ENCODE peak calls at places on chromosomes 11 and 22, in four cellular contexts. One of them, this sample, is unnamed.

GRCh38 chr11:91163619-91164451 is 941.0 kb upstream of the CHORDC1 start:
- DNase-seq in gastrocnemius medialis: no peak
- DNase-seq in lower lobe of right lung: peak; percentile 8
- DNase-seq in A549: peak; percentile 44
- DNase-seq in this sample: no peak

GRCh38 chr11:2421996-2422395 is 21.4 kb downstream of the TSSC4 start:
- DNase-seq in A549: no peak
- DNase-seq in lower lobe of right lung: no peak
- DNase-seq in gastrocnemius medialis: no peak
- DNase-seq in this sample: no peak

GRCh38 chr11:117646419-117646818 is 150.6 kb downstream of the DSCAML1 start:
- DNase-seq in lower lobe of right lung: no peak
- DNase-seq in gastrocnemius medialis: no peak
- DNase-seq in A549: no peak
- DNase-seq in this sample: no peak

GRCh38 chr11:16356751-16357365 is 512 bp upstream of the SOX6 start:
- DNase-seq in A549: no peak
- DNase-seq in gastrocnemius medialis: no peak
- DNase-seq in lower lobe of right lung: no peak
- DNase-seq in this sample: no peak

GRCh38 chr11:3808846-3809623 is 675 bp downstream of the PGAP2 start:
- DNase-seq in gastrocnemius medialis: peak; percentile 29
- DNase-seq in lower lobe of right lung: no peak
- DNase-seq in A549: peak; percentile 81
- DNase-seq in this sample: peak; percentile 76

GRCh38 chr22:24834845-24835570 is 29.0 kb downstream of the SGSM1 start:
- DNase-seq in A549: peak; percentile 39
- DNase-seq in gastrocnemius medialis: no peak
- DNase-seq in lower lobe of right lung: no peak
- DNase-seq in this sample: no peak

GRCh38 chr11:43803766-43804165 is 76.9 kb upstream of the ALKBH3 start:
- DNase-seq in gastrocnemius medialis: no peak
- DNase-seq in lower lobe of right lung: no peak
- DNase-seq in A549: no peak
- DNase-seq in this sample: peak; percentile 5

GRCh38 chr11:62757846-62758788 is 3.3 kb upstream of the POLR2G start:
- DNase-seq in gastrocnemius medialis: no peak
- DNase-seq in A549: no peak
- DNase-seq in lower lobe of right lung: no peak
- DNase-seq in this sample: no peak

GRCh38 chr11:117195208-117195607 is 4.0 kb upstream of the TAGLN start:
- DNase-seq in A549: no peak
- DNase-seq in gastrocnemius medialis: no peak
- DNase-seq in lower lobe of right lung: peak; percentile 43
- DNase-seq in this sample: no peak

GRCh38 chr11:47415949-47416472 is 7.6 kb downstream of the SLC39A13 start:
- DNase-seq in lower lobe of right lung: peak; percentile 92
- DNase-seq in A549: peak; percentile 37
- DNase-seq in gastrocnemius medialis: peak; percentile 74
- DNase-seq in this sample: peak; percentile 98

GRCh38 chr22:29275167-29275566 is 7.1 kb downstream of the EWSR1 start:
- DNase-seq in lower lobe of right lung: no peak
- DNase-seq in A549: no peak
- DNase-seq in gastrocnemius medialis: no peak
- DNase-seq in this sample: no peak

GRCh38 chr11:46351148-46351547 is 3.9 kb downstream of the DGKZ start:
- DNase-seq in lower lobe of right lung: no peak
- DNase-seq in A549: no peak
- DNase-seq in gastrocnemius medialis: no peak
- DNase-seq in this sample: no peak

GRCh38 chr11:46352063-46352841 is 5.0 kb downstream of the DGKZ start:
- DNase-seq in gastrocnemius medialis: peak; percentile 46
- DNase-seq in lower lobe of right lung: no peak
- DNase-seq in A549: peak; percentile 46
- DNase-seq in this sample: no peak

GRCh38 chr11:46351606-46352005 is 4.3 kb downstream of the DGKZ start:
- DNase-seq in A549: no peak
- DNase-seq in gastrocnemius medialis: no peak
- DNase-seq in lower lobe of right lung: no peak
- DNase-seq in this sample: no peak

GRCh38 chr11:46348986-46349401 is 1.7 kb downstream of the DGKZ start:
- DNase-seq in gastrocnemius medialis: no peak
- DNase-seq in A549: no peak
- DNase-seq in lower lobe of right lung: no peak
- DNase-seq in this sample: no peak

GRCh38 chr11:46350695-46351094 is 3.4 kb downstream of the DGKZ start:
- DNase-seq in lower lobe of right lung: no peak
- DNase-seq in A549: no peak
- DNase-seq in gastrocnemius medialis: no peak
- DNase-seq in this sample: no peak
- H3K4me1 ChIP-seq in lower lobe of right lung: peaks cover 70% of the 10 kb centered on the region
- H3K4me1 ChIP-seq in A549: peaks cover 16% of the 10 kb centered on the region
- H3K4me1 ChIP-seq in gastrocnemius medialis: peaks cover 23% of the 10 kb centered on the region
- H3K4me1 ChIP-seq in this sample: peaks cover 21% of the 10 kb centered on the region

GRCh38 chr22:19663286-19663815 is 51.0 kb upstream of the SEPTIN5 start:
- DNase-seq in A549: no peak
- DNase-seq in lower lobe of right lung: peak; percentile 69
- DNase-seq in gastrocnemius medialis: no peak
- DNase-seq in this sample: peak; percentile 37
- H3K27ac ChIP-seq in A549: peak overlapping the region; percentile 33
- H3K27ac ChIP-seq in lower lobe of right lung: no peak overlapping the region
- H3K27ac ChIP-seq in gastrocnemius medialis: no peak overlapping the region
- H3K27ac ChIP-seq in this sample: no peak overlapping the region

DNA sequence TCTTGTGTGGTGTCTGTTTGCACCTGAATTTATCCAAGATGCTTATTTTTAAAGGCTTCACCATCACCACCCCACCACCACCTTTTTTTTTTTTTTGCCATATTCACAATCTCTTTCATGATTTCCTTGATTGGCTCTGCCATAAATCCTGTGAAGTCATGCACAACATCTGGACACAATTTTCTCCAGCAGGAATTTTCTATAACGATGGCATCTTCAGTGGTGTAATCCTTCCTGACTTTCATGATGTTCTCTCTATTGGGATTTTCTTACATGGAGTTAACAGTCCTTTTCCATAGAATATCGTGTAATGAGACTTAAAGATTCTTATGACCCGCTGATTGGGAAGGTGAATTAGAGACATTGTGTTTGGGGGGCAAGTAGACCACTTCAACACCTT is 17.8 kb downstream of the ZFP91 start:
- DNase-seq in gastrocnemius medialis: no peak
- DNase-seq in lower lobe of right lung: no peak
- DNase-seq in A549: no peak
- DNase-seq in this sample: no peak
- H3K4me1 ChIP-seq in gastrocnemius medialis: peaks cover 66% of the 10 kb centered on the region
- H3K4me1 ChIP-seq in lower lobe of right lung: peaks cover 14% of the 10 kb centered on the region
- H3K4me1 ChIP-seq in A549: peaks cover 13% of the 10 kb centered on the region
- H3K4me1 ChIP-seq in this sample: peaks cover 15% of the 10 kb centered on the region

GRCh38 chr11:113105584-113105983 is 144.4 kb downstream of the NCAM1 start:
- DNase-seq in A549: no peak
- DNase-seq in lower lobe of right lung: no peak
- DNase-seq in gastrocnemius medialis: peak; percentile 11
- DNase-seq in this sample: no peak
- H3K27ac ChIP-seq in A549: no peak overlapping the region
- H3K27ac ChIP-seq in lower lobe of right lung: no peak overlapping the region
- H3K27ac ChIP-seq in gastrocnemius medialis: peak overlapping the region; percentile 68
- H3K27ac ChIP-seq in this sample: no peak overlapping the region

GRCh38 chr11:126335463-126335760 is 20.1 kb upstream of the ST3GAL4 start:
- DNase-seq in lower lobe of right lung: no peak
- DNase-seq in A549: no peak
- DNase-seq in gastrocnemius medialis: peak; percentile 45
- DNase-seq in this sample: no peak

GRCh38 chr11:126337472-126338241 is 17.8 kb upstream of the ST3GAL4 start:
- DNase-seq in A549: no peak
- DNase-seq in lower lobe of right lung: no peak
- DNase-seq in gastrocnemius medialis: no peak
- DNase-seq in this sample: no peak

GRCh38 chr11:126337121-126337471 is 18.4 kb upstream of the ST3GAL4 start:
- DNase-seq in A549: no peak
- DNase-seq in lower lobe of right lung: no peak
- DNase-seq in gastrocnemius medialis: no peak
- DNase-seq in this sample: no peak

GRCh38 chr11:126336065-126336464 is 19.4 kb upstream of the ST3GAL4 start:
- DNase-seq in gastrocnemius medialis: no peak
- DNase-seq in A549: no peak
- DNase-seq in lower lobe of right lung: no peak
- DNase-seq in this sample: no peak

DNA sequence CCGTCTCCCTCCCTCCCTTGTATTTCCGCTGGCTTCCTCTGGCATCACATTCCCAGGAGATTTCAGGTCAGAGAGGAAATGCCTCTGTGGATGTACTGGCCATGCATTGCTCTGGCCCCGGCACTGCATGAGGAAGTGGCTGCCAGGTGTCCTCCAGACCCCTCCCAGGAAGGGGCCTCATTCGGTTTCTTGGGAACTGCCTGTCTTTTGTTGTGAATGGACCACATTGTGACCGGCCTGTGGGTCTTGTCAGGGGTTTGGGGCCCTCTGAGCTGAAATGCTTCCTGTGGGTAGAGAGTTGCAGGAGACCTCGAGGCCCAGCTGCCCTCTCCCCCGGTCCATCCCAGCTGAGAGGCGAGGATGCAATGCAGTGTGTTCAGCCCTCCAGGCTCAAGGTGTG is 18.8 kb upstream of the ST3GAL4 start:
- DNase-seq in lower lobe of right lung: no peak
- DNase-seq in A549: no peak
- DNase-seq in gastrocnemius medialis: no peak
- DNase-seq in this sample: no peak
- H3K4me1 ChIP-seq in lower lobe of right lung: peaks cover 33% of the 10 kb centered on the region
- H3K4me1 ChIP-seq in A549: peaks cover 39% of the 10 kb centered on the region
- H3K4me1 ChIP-seq in gastrocnemius medialis: peaks cover 50% of the 10 kb centered on the region
- H3K4me1 ChIP-seq in this sample: peaks cover 6% of the 10 kb centered on the region

GRCh38 chr11:1219836-1220810 is 2.7 kb upstream of the MUC5B start:
- DNase-seq in gastrocnemius medialis: no peak
- DNase-seq in lower lobe of right lung: peak; percentile 50
- DNase-seq in A549: peak; percentile 84
- DNase-seq in this sample: peak; percentile 27
- H3K27ac ChIP-seq in gastrocnemius medialis: no peak overlapping the region
- H3K27ac ChIP-seq in lower lobe of right lung: no peak overlapping the region
- H3K27ac ChIP-seq in A549: peak overlapping the region; percentile 81
- H3K27ac ChIP-seq in this sample: no peak overlapping the region

This sample was measured in thyroid gland.